ENCODE peak calls at places on chromosome 4, in six cellular contexts. U is foreskin fibroblast, V is colonic mucosa, L is astrocyte of the cerebellum, N is GM12878, I is RWPE2. T is an unnamed sample.

GRCh38 chr4:76702440-76703122 is 195.4 kb downstream of the SOWAHB start:
- DNase-seq in U (no peak), V (no peak), L (no peak), N (no peak), I (no peak), T (no peak)

GRCh38 chr4:83125738-83126141 is 11.2 kb upstream of the PLAC8 start:
- DNase-seq in U (no peak), V (peak), L (no peak), N (no peak), I (no peak), T (no peak)

GRCh38 chr4:81040175-81040659 is 9.7 kb downstream of the BMP3 start:
- DNase-seq in U (peak), V (no peak), L (peak), N (no peak), I (no peak), T (peak)

GRCh38 chr4:183449193-183449888 is 4.9 kb downstream of the CDKN2AIP start:
- DNase-seq in U (peak), V (no peak), L (no peak), N (no peak), I (no peak), T (peak)

GRCh38 chr4:43089730-43090129 is 197.2 kb downstream of the GRXCR1 start:
- DNase-seq in U (no peak), V (no peak), L (peak), N (no peak), I (peak), T (no peak)

GRCh38 chr4:150224896-150225591 is 146.8 kb downstream of the DCLK2 start:
- DNase-seq in U (peak), V (no peak), L (peak), N (no peak), I (no peak), T (peak)

GRCh38 chr4:184439856-184440592 is 34.3 kb downstream of the IRF2 start:
- DNase-seq in U (no peak), V (no peak), L (no peak), N (no peak), I (no peak), T (no peak)

GRCh38 chr4:169117591-169118081 is 107.6 kb upstream of the CBR4 start:
- DNase-seq in U (peak), V (no peak), L (no peak), N (no peak), I (no peak), T (no peak)

GRCh38 chr4:39455486-39455885 is 3.2 kb downstream of the RPL9 start:
- DNase-seq in U (no peak), V (no peak), L (no peak), N (no peak), I (no peak), T (no peak)
- H3K4me3 ChIP-seq in U (no peak), V (no peak), L (no peak), N (peak), I (no peak), T (peak)

GRCh38 chr4:18194278-18194677 is 172.7 kb upstream of the LCORL start:
- DNase-seq in U (no peak), V (no peak), L (no peak), N (no peak), I (no peak), T (no peak)
- H3K4me3 ChIP-seq in U (no peak), V (no peak), L (no peak), N (no peak), I (no peak), T (no peak)

DNA sequence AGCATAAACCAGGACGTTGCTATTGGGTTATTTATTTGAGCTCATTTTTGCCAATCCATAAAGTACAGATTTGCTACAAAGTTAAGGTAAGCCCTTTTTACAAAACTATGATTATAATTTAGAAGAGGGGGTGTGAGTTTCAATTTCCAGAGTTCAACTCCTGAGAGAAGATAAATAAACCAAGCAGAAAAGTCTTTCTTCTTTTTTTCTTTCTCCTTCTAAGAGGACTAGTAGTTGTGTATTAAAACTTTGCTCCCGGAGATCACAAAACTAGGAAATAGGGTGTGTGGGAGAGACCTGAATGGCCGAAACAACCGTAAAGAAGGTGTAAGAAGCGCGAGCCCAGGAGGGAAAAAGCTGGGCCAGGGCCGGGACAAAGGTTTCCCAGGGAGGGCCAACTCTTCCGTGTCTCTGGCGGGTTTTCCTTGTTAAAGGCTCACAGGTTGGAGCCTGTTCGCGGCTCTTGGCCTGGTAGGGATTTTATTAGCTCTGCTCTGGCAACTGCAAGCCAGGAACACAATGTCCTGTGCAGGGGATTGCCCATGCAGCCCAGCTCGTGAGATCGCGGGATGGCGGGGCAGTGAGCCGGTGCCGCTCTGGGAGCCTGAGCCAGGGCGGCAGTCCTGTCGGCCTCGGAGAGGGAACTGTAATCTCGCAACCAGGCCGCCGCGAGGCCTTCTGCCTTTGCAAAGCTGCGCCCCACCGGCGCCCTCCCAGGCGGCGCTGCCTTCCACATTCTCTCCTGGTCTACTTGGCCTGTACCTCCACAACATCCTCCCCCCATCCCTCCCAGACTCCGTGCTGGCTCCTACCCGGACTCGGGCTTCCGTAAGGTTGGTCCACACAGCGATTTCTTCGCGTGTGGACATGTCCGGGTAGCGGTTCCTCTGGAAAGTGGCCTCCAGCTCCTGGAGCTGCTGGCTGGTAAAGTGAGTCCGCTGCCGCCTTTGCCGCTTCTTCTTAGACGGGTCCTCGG is 2.2 kb downstream of the PITX2 start:
- DNase-seq in U (peak), V (peak), L (no peak), N (no peak), I (peak), T (no peak)
- H3K4me3 ChIP-seq in U (peak), V (peak), L (no peak), N (no peak), I (no peak), T (peak)

GRCh38 chr4:55345980-55346850 is at the start of gene SRD5A3:
- DNase-seq in U (peak), V (peak), L (peak), N (peak), I (no peak), T (no peak)
- H3K4me3 ChIP-seq in U (peak), V (peak), L (peak), N (peak), I (peak), T (peak)

GRCh38 chr4:6855692-6856297 is 53.8 kb upstream of the TBC1D14 start:
- DNase-seq in U (peak), V (no peak), L (no peak), N (peak), I (no peak), T (peak)
- H3K4me3 ChIP-seq in U (no peak), V (no peak), L (no peak), N (no peak), I (no peak), T (no peak)

DNA sequence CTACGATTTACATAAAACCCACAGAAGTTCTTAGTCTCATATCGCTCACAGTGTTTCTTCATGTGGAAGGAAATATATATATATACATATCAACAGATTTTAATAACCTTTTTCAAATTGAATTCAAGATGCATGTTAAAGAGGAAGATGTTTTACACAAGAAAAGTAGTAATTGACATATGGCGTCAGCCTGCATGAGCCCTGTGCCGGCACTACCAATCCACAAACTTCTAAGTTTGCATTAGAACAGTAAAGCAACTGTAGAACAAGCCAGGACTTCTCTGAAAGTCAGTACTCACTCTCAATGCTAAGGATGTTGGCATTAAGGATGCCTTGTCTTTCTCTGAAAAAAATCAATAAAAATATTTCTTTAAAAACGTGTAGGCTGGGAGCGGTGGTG is 441.3 kb upstream of the SMIM31 start:
- DNase-seq in U (no peak), V (no peak), L (no peak), N (no peak), I (no peak), T (no peak)
- H3K4me3 ChIP-seq in U (no peak), V (no peak), L (no peak), N (no peak), I (no peak), T (no peak)

GRCh38 chr4:158781963-158782362 is 13.1 kb downstream of the FNIP2 start:
- DNase-seq in U (no peak), V (no peak), L (no peak), N (no peak), I (no peak), T (no peak)
- H3K4me3 ChIP-seq in U (no peak), V (no peak), L (no peak), N (no peak), I (no peak), T (no peak)

GRCh38 chr4:174218127-174218790 is 65.2 kb downstream of the FBXO8 start:
- DNase-seq in U (no peak), V (no peak), L (no peak), N (no peak), I (no peak), T (no peak)
- H3K4me3 ChIP-seq in U (peak), V (no peak), L (peak), N (no peak), I (no peak), T (peak)

GRCh38 chr4:134906404-134907023 is 704.9 kb upstream of the PABPC4L start:
- DNase-seq in U (no peak), V (no peak), L (peak), N (no peak), I (no peak), T (no peak)

DNA sequence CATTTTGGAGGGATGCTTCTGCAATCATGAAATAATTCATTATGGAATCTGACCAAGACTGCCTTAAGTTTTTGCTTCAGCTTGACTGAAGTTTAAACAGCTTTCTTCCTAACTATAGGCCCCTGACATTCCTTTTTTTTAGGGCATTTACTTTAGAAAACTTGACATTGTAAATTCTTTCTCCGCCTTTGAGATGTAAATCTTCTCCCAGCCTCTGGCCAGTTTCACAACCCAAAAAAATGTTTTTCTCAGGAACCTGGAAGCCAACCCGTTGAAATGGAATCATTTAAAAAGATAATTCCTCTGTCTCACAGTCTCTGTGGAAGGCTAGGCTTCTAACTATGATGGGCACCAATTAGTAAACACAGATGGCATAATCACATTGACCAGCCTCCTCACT is 710.4 kb upstream of the PABPC4L start:
- DNase-seq in U (no peak), V (no peak), L (no peak), N (no peak), I (no peak), T (no peak)
- H3K4me3 ChIP-seq in U (no peak), V (no peak), L (no peak), N (no peak), I (no peak), T (no peak)